ENCODE peak calls at places on chromosomes 6 and 20, in seven cellular contexts. One of them, this sample, is unnamed.

GRCh38 chr6:43338243-43338642 is 29.6 kb upstream of the CRIP3 start:
- DNase-seq in left cardiac atrium: no peak
- DNase-seq in activated naive CD4-positive, alpha-beta T cell treated with anti-CD3 and anti-CD28 coated beads, Interleukin-2, amount 10 ng/mL, durations not matched to agents 7 days and 5 days: no peak
- DNase-seq in T-helper 22 cell: no peak
- DNase-seq in A172: no peak
- DNase-seq in COR-L47: no peak
- DNase-seq in activated gamma-delta T cell treated with Interleukin-2 at 50 U/mL for 16 hours: no peak
- DNase-seq in this sample: no peak

GRCh38 chr20:62052842-62053464 is 12.7 kb downstream of the TAF4 start:
- DNase-seq in activated gamma-delta T cell treated with Interleukin-2 at 50 U/mL for 16 hours: no peak
- DNase-seq in A172: no peak
- DNase-seq in activated naive CD4-positive, alpha-beta T cell treated with anti-CD3 and anti-CD28 coated beads, Interleukin-2, amount 10 ng/mL, durations not matched to agents 7 days and 5 days: no peak
- DNase-seq in T-helper 22 cell: no peak
- DNase-seq in COR-L47: no peak
- DNase-seq in left cardiac atrium: no peak
- DNase-seq in this sample: no peak

GRCh38 chr6:40674170-40674569 is 87.0 kb upstream of the LRFN2 start:
- DNase-seq in activated naive CD4-positive, alpha-beta T cell treated with anti-CD3 and anti-CD28 coated beads, Interleukin-2, amount 10 ng/mL, durations not matched to agents 7 days and 5 days: no peak
- DNase-seq in activated gamma-delta T cell treated with Interleukin-2 at 50 U/mL for 16 hours: no peak
- DNase-seq in T-helper 22 cell: no peak
- DNase-seq in left cardiac atrium: no peak
- DNase-seq in COR-L47: peak
- DNase-seq in A172: no peak
- DNase-seq in this sample: no peak

GRCh38 chr6:1228754-1229191 is 83.1 kb upstream of the FOXQ1 start:
- DNase-seq in activated gamma-delta T cell treated with Interleukin-2 at 50 U/mL for 16 hours: no peak
- DNase-seq in COR-L47: no peak
- DNase-seq in T-helper 22 cell: no peak
- DNase-seq in left cardiac atrium: no peak
- DNase-seq in A172: no peak
- DNase-seq in activated naive CD4-positive, alpha-beta T cell treated with anti-CD3 and anti-CD28 coated beads, Interleukin-2, amount 10 ng/mL, durations not matched to agents 7 days and 5 days: no peak
- DNase-seq in this sample: no peak

GRCh38 chr6:34230653-34231351 is 5.9 kb upstream of the HMGA1 start:
- DNase-seq in left cardiac atrium: no peak
- DNase-seq in activated naive CD4-positive, alpha-beta T cell treated with anti-CD3 and anti-CD28 coated beads, Interleukin-2, amount 10 ng/mL, durations not matched to agents 7 days and 5 days: no peak
- DNase-seq in activated gamma-delta T cell treated with Interleukin-2 at 50 U/mL for 16 hours: no peak
- DNase-seq in COR-L47: no peak
- DNase-seq in A172: no peak
- DNase-seq in T-helper 22 cell: no peak
- DNase-seq in this sample: no peak

GRCh38 chr6:13422601-13423247 is 64.7 kb downstream of the GFOD1 start:
- DNase-seq in COR-L47: no peak
- DNase-seq in activated naive CD4-positive, alpha-beta T cell treated with anti-CD3 and anti-CD28 coated beads, Interleukin-2, amount 10 ng/mL, durations not matched to agents 7 days and 5 days: no peak
- DNase-seq in A172: peak
- DNase-seq in T-helper 22 cell: no peak
- DNase-seq in left cardiac atrium: no peak
- DNase-seq in activated gamma-delta T cell treated with Interleukin-2 at 50 U/mL for 16 hours: no peak
- DNase-seq in this sample: no peak

GRCh38 chr20:50121858-50122271 is 8.9 kb upstream of the UBE2V1 start:
- DNase-seq in COR-L47: no peak
- DNase-seq in activated gamma-delta T cell treated with Interleukin-2 at 50 U/mL for 16 hours: no peak
- DNase-seq in activated naive CD4-positive, alpha-beta T cell treated with anti-CD3 and anti-CD28 coated beads, Interleukin-2, amount 10 ng/mL, durations not matched to agents 7 days and 5 days: no peak
- DNase-seq in T-helper 22 cell: no peak
- DNase-seq in A172: peak
- DNase-seq in left cardiac atrium: no peak
- DNase-seq in this sample: no peak

GRCh38 chr6:63864934-63865333 is 229.3 kb downstream of the PHF3 start:
- DNase-seq in activated naive CD4-positive, alpha-beta T cell treated with anti-CD3 and anti-CD28 coated beads, Interleukin-2, amount 10 ng/mL, durations not matched to agents 7 days and 5 days: no peak
- DNase-seq in COR-L47: no peak
- DNase-seq in left cardiac atrium: no peak
- DNase-seq in A172: no peak
- DNase-seq in activated gamma-delta T cell treated with Interleukin-2 at 50 U/mL for 16 hours: no peak
- DNase-seq in T-helper 22 cell: no peak
- DNase-seq in this sample: no peak

GRCh38 chr6:129894904-129895303 is 33.8 kb upstream of the TMEM244 start:
- DNase-seq in A172: no peak
- DNase-seq in activated gamma-delta T cell treated with Interleukin-2 at 50 U/mL for 16 hours: no peak
- DNase-seq in left cardiac atrium: no peak
- DNase-seq in activated naive CD4-positive, alpha-beta T cell treated with anti-CD3 and anti-CD28 coated beads, Interleukin-2, amount 10 ng/mL, durations not matched to agents 7 days and 5 days: no peak
- DNase-seq in COR-L47: no peak
- DNase-seq in T-helper 22 cell: no peak
- DNase-seq in this sample: peak

GRCh38 chr6:89997456-89998445 is 103.5 kb downstream of the GJA10 start:
- DNase-seq in activated naive CD4-positive, alpha-beta T cell treated with anti-CD3 and anti-CD28 coated beads, Interleukin-2, amount 10 ng/mL, durations not matched to agents 7 days and 5 days: no peak
- DNase-seq in COR-L47: no peak
- DNase-seq in A172: no peak
- DNase-seq in T-helper 22 cell: no peak
- DNase-seq in activated gamma-delta T cell treated with Interleukin-2 at 50 U/mL for 16 hours: no peak
- DNase-seq in left cardiac atrium: peak
- DNase-seq in this sample: no peak

GRCh38 chr6:48048460-48049146 is 62.4 kb downstream of the PTCHD4 start:
- DNase-seq in left cardiac atrium: no peak
- DNase-seq in A172: no peak
- DNase-seq in COR-L47: no peak
- DNase-seq in activated gamma-delta T cell treated with Interleukin-2 at 50 U/mL for 16 hours: no peak
- DNase-seq in activated naive CD4-positive, alpha-beta T cell treated with anti-CD3 and anti-CD28 coated beads, Interleukin-2, amount 10 ng/mL, durations not matched to agents 7 days and 5 days: no peak
- DNase-seq in T-helper 22 cell: no peak
- DNase-seq in this sample: no peak

GRCh38 chr6:22152871-22153270 is 144.0 kb downstream of the PRL start:
- DNase-seq in T-helper 22 cell: no peak
- DNase-seq in left cardiac atrium: no peak
- DNase-seq in activated gamma-delta T cell treated with Interleukin-2 at 50 U/mL for 16 hours: no peak
- DNase-seq in A172: no peak
- DNase-seq in activated naive CD4-positive, alpha-beta T cell treated with anti-CD3 and anti-CD28 coated beads, Interleukin-2, amount 10 ng/mL, durations not matched to agents 7 days and 5 days: no peak
- DNase-seq in COR-L47: peak
- DNase-seq in this sample: no peak

GRCh38 chr6:2830183-2830582 is 11.5 kb downstream of the SERPINB1 start:
- DNase-seq in activated naive CD4-positive, alpha-beta T cell treated with anti-CD3 and anti-CD28 coated beads, Interleukin-2, amount 10 ng/mL, durations not matched to agents 7 days and 5 days: no peak
- DNase-seq in activated gamma-delta T cell treated with Interleukin-2 at 50 U/mL for 16 hours: no peak
- DNase-seq in left cardiac atrium: no peak
- DNase-seq in COR-L47: no peak
- DNase-seq in A172: no peak
- DNase-seq in T-helper 22 cell: no peak
- DNase-seq in this sample: no peak

GRCh38 chr6:85041376-85041775 is 277.0 kb upstream of the TBX18 start:
- DNase-seq in COR-L47: no peak
- DNase-seq in T-helper 22 cell: no peak
- DNase-seq in activated gamma-delta T cell treated with Interleukin-2 at 50 U/mL for 16 hours: no peak
- DNase-seq in activated naive CD4-positive, alpha-beta T cell treated with anti-CD3 and anti-CD28 coated beads, Interleukin-2, amount 10 ng/mL, durations not matched to agents 7 days and 5 days: no peak
- DNase-seq in left cardiac atrium: no peak
- DNase-seq in A172: no peak
- DNase-seq in this sample: no peak

GRCh38 chr20:44990425-44990824 is 24.1 kb downstream of the STK4 start:
- DNase-seq in left cardiac atrium: no peak
- DNase-seq in activated naive CD4-positive, alpha-beta T cell treated with anti-CD3 and anti-CD28 coated beads, Interleukin-2, amount 10 ng/mL, durations not matched to agents 7 days and 5 days: peak
- DNase-seq in A172: no peak
- DNase-seq in activated gamma-delta T cell treated with Interleukin-2 at 50 U/mL for 16 hours: no peak
- DNase-seq in COR-L47: no peak
- DNase-seq in T-helper 22 cell: no peak
- DNase-seq in this sample: no peak

GRCh38 chr6:38319259-38320255 is 320.2 kb downstream of the BTBD9 start:
- DNase-seq in COR-L47: no peak
- DNase-seq in activated gamma-delta T cell treated with Interleukin-2 at 50 U/mL for 16 hours: no peak
- DNase-seq in left cardiac atrium: no peak
- DNase-seq in A172: peak
- DNase-seq in activated naive CD4-positive, alpha-beta T cell treated with anti-CD3 and anti-CD28 coated beads, Interleukin-2, amount 10 ng/mL, durations not matched to agents 7 days and 5 days: no peak
- DNase-seq in T-helper 22 cell: no peak
- DNase-seq in this sample: no peak

GRCh38 chr6:36784379-36784636 is 54.9 kb downstream of the CPNE5 start:
- DNase-seq in COR-L47: no peak
- DNase-seq in T-helper 22 cell: no peak
- DNase-seq in left cardiac atrium: no peak
- DNase-seq in activated naive CD4-positive, alpha-beta T cell treated with anti-CD3 and anti-CD28 coated beads, Interleukin-2, amount 10 ng/mL, durations not matched to agents 7 days and 5 days: no peak
- DNase-seq in activated gamma-delta T cell treated with Interleukin-2 at 50 U/mL for 16 hours: no peak
- DNase-seq in A172: no peak
- DNase-seq in this sample: no peak

GRCh38 chr20:63896136-63896890 is 1.4 kb downstream of the DNAJC5 start:
- DNase-seq in activated naive CD4-positive, alpha-beta T cell treated with anti-CD3 and anti-CD28 coated beads, Interleukin-2, amount 10 ng/mL, durations not matched to agents 7 days and 5 days: peak
- DNase-seq in T-helper 22 cell: no peak
- DNase-seq in COR-L47: peak
- DNase-seq in activated gamma-delta T cell treated with Interleukin-2 at 50 U/mL for 16 hours: peak
- DNase-seq in left cardiac atrium: peak
- DNase-seq in A172: peak
- DNase-seq in this sample: peak

GRCh38 chr6:16522937-16523336 is 238.3 kb downstream of the ATXN1 start:
- DNase-seq in A172: no peak
- DNase-seq in T-helper 22 cell: no peak
- DNase-seq in left cardiac atrium: no peak
- DNase-seq in activated gamma-delta T cell treated with Interleukin-2 at 50 U/mL for 16 hours: no peak
- DNase-seq in activated naive CD4-positive, alpha-beta T cell treated with anti-CD3 and anti-CD28 coated beads, Interleukin-2, amount 10 ng/mL, durations not matched to agents 7 days and 5 days: no peak
- DNase-seq in COR-L47: no peak
- DNase-seq in this sample: no peak

GRCh38 chr6:3852391-3852790 is 3.2 kb downstream of the FAM50B start:
- DNase-seq in A172: no peak
- DNase-seq in left cardiac atrium: no peak
- DNase-seq in T-helper 22 cell: no peak
- DNase-seq in activated naive CD4-positive, alpha-beta T cell treated with anti-CD3 and anti-CD28 coated beads, Interleukin-2, amount 10 ng/mL, durations not matched to agents 7 days and 5 days: no peak
- DNase-seq in COR-L47: no peak
- DNase-seq in activated gamma-delta T cell treated with Interleukin-2 at 50 U/mL for 16 hours: no peak
- DNase-seq in this sample: no peak

GRCh38 chr6:30156262-30156599 is 4.8 kb downstream of the TRIM10 start:
- DNase-seq in activated gamma-delta T cell treated with Interleukin-2 at 50 U/mL for 16 hours: no peak
- DNase-seq in COR-L47: no peak
- DNase-seq in A172: peak
- DNase-seq in activated naive CD4-positive, alpha-beta T cell treated with anti-CD3 and anti-CD28 coated beads, Interleukin-2, amount 10 ng/mL, durations not matched to agents 7 days and 5 days: no peak
- DNase-seq in T-helper 22 cell: no peak
- DNase-seq in left cardiac atrium: peak
- DNase-seq in this sample: no peak